ENCODE peak calls at places on chromosomes 7 and 10, in four cellular contexts. One of them, this sample, is unnamed.

GRCh38 chr7:7653568-7654187 is 13.1 kb downstream of the UMAD1 start:
- DNase-seq in HTR-8/SVneo: no peak
- DNase-seq in endothelial cell: peak
- DNase-seq in SW480: peak
- DNase-seq in this sample: peak

GRCh38 chr10:102645741-102646609 is 1.7 kb downstream of the TRIM8 start:
- DNase-seq in SW480: peak
- DNase-seq in endothelial cell: no peak
- DNase-seq in HTR-8/SVneo: peak
- DNase-seq in this sample: peak

GRCh38 chr7:426510-426909 is 93.1 kb downstream of the PDGFA start:
- DNase-seq in HTR-8/SVneo: no peak
- DNase-seq in endothelial cell: no peak
- DNase-seq in SW480: no peak
- DNase-seq in this sample: no peak

GRCh38 chr10:22427101-22427500 is 81.8 kb downstream of the SPAG6 start:
- DNase-seq in endothelial cell: no peak
- DNase-seq in HTR-8/SVneo: peak
- DNase-seq in SW480: no peak
- DNase-seq in this sample: peak

GRCh38 chr7:132131196-132131595 is 445.1 kb downstream of the PLXNA4 start:
- DNase-seq in SW480: no peak
- DNase-seq in endothelial cell: no peak
- DNase-seq in HTR-8/SVneo: no peak
- DNase-seq in this sample: no peak

GRCh38 chr10:11647676-11648075 is 36.2 kb upstream of the USP6NL start:
- DNase-seq in HTR-8/SVneo: no peak
- DNase-seq in SW480: no peak
- DNase-seq in endothelial cell: no peak
- DNase-seq in this sample: no peak

GRCh38 chr10:77390481-77390891 is 247.1 kb downstream of the KCNMA1 start:
- DNase-seq in HTR-8/SVneo: no peak
- DNase-seq in endothelial cell: no peak
- DNase-seq in SW480: no peak
- DNase-seq in this sample: no peak

GRCh38 chr10:98556061-98556460 is 109.3 kb upstream of the HPS1 start:
- DNase-seq in HTR-8/SVneo: no peak
- DNase-seq in endothelial cell: no peak
- DNase-seq in SW480: no peak
- DNase-seq in this sample: no peak

GRCh38 chr10:33880291-33880690 is 545.8 kb upstream of the NRP1 start:
- DNase-seq in endothelial cell: no peak
- DNase-seq in HTR-8/SVneo: no peak
- DNase-seq in SW480: peak
- DNase-seq in this sample: no peak

GRCh38 chr10:110311357-110311949 is 6.7 kb upstream of the SMNDC1 start:
- DNase-seq in HTR-8/SVneo: no peak
- DNase-seq in SW480: peak
- DNase-seq in endothelial cell: peak
- DNase-seq in this sample: peak

GRCh38 chr10:314871-315270 is 179.6 kb downstream of the ZMYND11 start:
- DNase-seq in HTR-8/SVneo: peak
- DNase-seq in endothelial cell: no peak
- DNase-seq in SW480: no peak
- DNase-seq in this sample: no peak

GRCh38 chr7:78124221-78124620 is 325.6 kb downstream of the PHTF2 start:
- DNase-seq in SW480: no peak
- DNase-seq in HTR-8/SVneo: no peak
- DNase-seq in endothelial cell: no peak
- DNase-seq in this sample: no peak

GRCh38 chr10:131997366-131998049 is 15.8 kb upstream of the BNIP3 start:
- DNase-seq in endothelial cell: peak
- DNase-seq in HTR-8/SVneo: peak
- DNase-seq in SW480: no peak
- DNase-seq in this sample: no peak

GRCh38 chr10:58645762-58646161 is 133.1 kb downstream of the BICC1 start:
- DNase-seq in HTR-8/SVneo: no peak
- DNase-seq in endothelial cell: no peak
- DNase-seq in SW480: no peak
- DNase-seq in this sample: no peak

GRCh38 chr7:128260069-128260468 is 19.0 kb downstream of the LEP start:
- DNase-seq in endothelial cell: no peak
- DNase-seq in SW480: no peak
- DNase-seq in HTR-8/SVneo: no peak
- DNase-seq in this sample: no peak

GRCh38 chr10:73931767-73932624 is 21.1 kb downstream of the PLAU start:
- DNase-seq in HTR-8/SVneo: no peak
- DNase-seq in endothelial cell: no peak
- DNase-seq in SW480: peak
- DNase-seq in this sample: peak

GRCh38 chr7:33444501-33444900 is 315.1 kb downstream of the BBS9 start:
- DNase-seq in HTR-8/SVneo: no peak
- DNase-seq in SW480: no peak
- DNase-seq in endothelial cell: no peak
- DNase-seq in this sample: no peak

GRCh38 chr7:17939111-17939669 is 1.1 kb downstream of the SNX13 start:
- DNase-seq in endothelial cell: no peak
- DNase-seq in HTR-8/SVneo: peak
- DNase-seq in SW480: peak
- DNase-seq in this sample: no peak

GRCh38 chr7:97846945-97847344 is 25.3 kb downstream of the ASNS start:
- DNase-seq in endothelial cell: no peak
- DNase-seq in HTR-8/SVneo: no peak
- DNase-seq in SW480: no peak
- DNase-seq in this sample: no peak

GRCh38 chr10:37865264-37865663 is 7.9 kb upstream of the ZNF248 start:
- DNase-seq in HTR-8/SVneo: no peak
- DNase-seq in SW480: no peak
- DNase-seq in endothelial cell: no peak
- DNase-seq in this sample: no peak

GRCh38 chr7:67696878-67697277 is 700.2 kb downstream of the TYW1 start:
- DNase-seq in SW480: peak
- DNase-seq in endothelial cell: no peak
- DNase-seq in HTR-8/SVneo: no peak
- DNase-seq in this sample: no peak

GRCh38 chr10:87635498-87636312 is 24.0 kb upstream of the PAPSS2 start:
- DNase-seq in HTR-8/SVneo: peak
- DNase-seq in endothelial cell: no peak
- DNase-seq in SW480: peak
- DNase-seq in this sample: peak

GRCh38 chr10:99844433-99844955 is 62.1 kb downstream of the ABCC2 start:
- DNase-seq in endothelial cell: peak
- DNase-seq in HTR-8/SVneo: no peak
- DNase-seq in SW480: no peak
- DNase-seq in this sample: no peak

GRCh38 chr10:3623746-3624145 is 161.3 kb downstream of the KLF6 start:
- DNase-seq in HTR-8/SVneo: peak
- DNase-seq in endothelial cell: no peak
- DNase-seq in SW480: no peak
- DNase-seq in this sample: no peak

GRCh38 chr7:26443761-26444160 is 152.1 kb downstream of the SNX10 start:
- DNase-seq in endothelial cell: no peak
- DNase-seq in HTR-8/SVneo: no peak
- DNase-seq in SW480: no peak
- DNase-seq in this sample: no peak

GRCh38 chr10:113424984-113425383 is 127.9 kb upstream of the HABP2 start:
- DNase-seq in endothelial cell: no peak
- DNase-seq in HTR-8/SVneo: no peak
- DNase-seq in SW480: no peak
- DNase-seq in this sample: no peak

GRCh38 chr10:43199088-43199683 is 60.9 kb downstream of the CSGALNACT2 start:
- DNase-seq in HTR-8/SVneo: no peak
- DNase-seq in endothelial cell: no peak
- DNase-seq in SW480: no peak
- DNase-seq in this sample: no peak

GRCh38 chr10:12405342-12406320 is 56.3 kb downstream of the CAMK1D start:
- DNase-seq in SW480: no peak
- DNase-seq in endothelial cell: no peak
- DNase-seq in HTR-8/SVneo: no peak
- DNase-seq in this sample: no peak

GRCh38 chr10:70804424-70804814 is 11.3 kb upstream of the SGPL1 start:
- DNase-seq in endothelial cell: no peak
- DNase-seq in SW480: no peak
- DNase-seq in HTR-8/SVneo: no peak
- DNase-seq in this sample: no peak

GRCh38 chr10:118571123-118571522 is 24.3 kb downstream of the PRLHR start:
- DNase-seq in HTR-8/SVneo: no peak
- DNase-seq in SW480: no peak
- DNase-seq in endothelial cell: no peak
- DNase-seq in this sample: no peak

This sample was measured in HCT116.